ENCODE peak calls at places on chromosomes 4 and X, in four cellular contexts. Y is activated CD8-positive, alpha-beta T cell treated with anti-CD3 and anti-CD28 coated beads for 36 hours; X is GM12892; L is NCI-H345. S is an unnamed sample.

GRCh38 chr4:148054275-148054674 is 322.4 kb downstream of the ARHGAP10 start:
- DNase-seq in Y (peak; percentile 21), L (no peak), X (no peak), S (no peak)

GRCh38 chr4:108783666-108784463 is 21.0 kb upstream of the ETNPPL start:
- DNase-seq in L (no peak), Y (no peak), X (no peak), S (no peak)

GRCh38 chr4:20028694-20029093 is 223.0 kb upstream of the SLIT2 start:
- DNase-seq in L (no peak), X (no peak), Y (no peak), S (no peak)

GRCh38 chr4:115279300-115279699 is 165.9 kb upstream of the NDST4 start:
- DNase-seq in Y (no peak), L (no peak), X (no peak), S (no peak)

GRCh38 chr4:110798682-110799081 is 175.8 kb upstream of the PITX2 start:
- DNase-seq in L (no peak), Y (no peak), X (no peak), S (no peak)

GRCh38 chrX:129823115-129823514 is 20.6 kb downstream of the ZDHHC9 start:
- DNase-seq in X (no peak), Y (peak; percentile 61), L (peak; percentile 2), S (peak; percentile 11)

GRCh38 chr4:87525636-87526035 is 3.5 kb downstream of the SPARCL1 start:
- DNase-seq in Y (no peak), X (no peak), L (no peak), S (no peak)

GRCh38 chrX:41478397-41478911 is 31.3 kb downstream of the NYX start:
- DNase-seq in Y (no peak), L (no peak), X (no peak), S (no peak)

GRCh38 chr4:150852237-150852636 is 162.8 kb downstream of the LRBA start:
- DNase-seq in X (no peak), L (no peak), Y (no peak), S (no peak)

GRCh38 chr4:10083861-10084641 is 32.5 kb downstream of the WDR1 start:
- DNase-seq in X (peak; percentile 8), Y (peak; percentile 0), L (no peak), S (peak; percentile 36)

GRCh38 chrX:37543324-37543723 is 28.1 kb upstream of the LANCL3 start:
- DNase-seq in X (no peak), L (no peak), Y (no peak), S (no peak)

GRCh38 chr4:6206771-6207290 is 6.5 kb upstream of the JAKMIP1 start:
- DNase-seq in Y (no peak), L (no peak), X (no peak), S (no peak)

GRCh38 chr4:71113294-71113693 is 119.8 kb downstream of the DCK start:
- DNase-seq in X (no peak), Y (no peak), L (no peak), S (no peak)

GRCh38 chr4:21765810-21766407 is 182.7 kb downstream of the KCNIP4 start:
- DNase-seq in X (no peak), L (peak; percentile 37), Y (peak; percentile 54), S (peak; percentile 59)

GRCh38 chr4:72418458-72418857 is 150.6 kb downstream of the ADAMTS3 start:
- DNase-seq in L (peak; percentile 76), Y (no peak), X (no peak), S (peak; percentile 33)

GRCh38 chr4:130043796-130044195 is 947.8 kb downstream of the C4orf33 start:
- DNase-seq in X (no peak), Y (no peak), L (no peak), S (no peak)

S was measured in dorsolateral prefrontal cortex.